ENCODE peak calls at places on chromosomes 11 and 22, in five cellular contexts. Z is IMR-90, C is tibial artery, F is GM12865, X is kidney epithelial cell. H is an unnamed sample.

GRCh38 chr11:8218840-8219239 is 44.8 kb downstream of the LMO1 start:
- DNase-seq in Z (no peak), C (no peak), F (no peak), X (no peak), H (no peak)

GRCh38 chr11:76250520-76251222 is 44.4 kb upstream of the WNT11 start:
- DNase-seq in Z (no peak), C (no peak), F (peak), X (no peak), H (no peak)

GRCh38 chr11:16511109-16511806 is 154.9 kb upstream of the SOX6 start:
- DNase-seq in Z (peak), C (no peak), F (no peak), X (peak), H (no peak)

GRCh38 chr22:33476716-33477115 is 418.5 kb upstream of the SYN3 start:
- DNase-seq in Z (peak), C (no peak), F (peak), X (no peak), H (no peak)

GRCh38 chr11:128324531-128325141 is 262.7 kb downstream of the ETS1 start:
- DNase-seq in Z (no peak), C (no peak), F (no peak), X (no peak), H (no peak)

GRCh38 chr11:118853693-118854092 is 30.0 kb upstream of the CXCR5 start:
- DNase-seq in Z (no peak), C (no peak), F (no peak), X (no peak), H (no peak)

GRCh38 chr11:74278721-74279148 is 32.7 kb downstream of the P4HA3 start:
- DNase-seq in Z (peak), C (peak), F (no peak), X (peak), H (peak)

GRCh38 chr11:96038046-96038445 is 114.1 kb upstream of the MTMR2 start:
- DNase-seq in Z (no peak), C (no peak), F (no peak), X (no peak), H (no peak)

GRCh38 chr11:107857550-107858216 is 904 bp downstream of the SLC35F2 start:
- DNase-seq in Z (peak), C (no peak), F (peak), X (no peak), H (no peak)

GRCh38 chr11:75369846-75370245 is 18.4 kb upstream of the ARRB1 start:
- DNase-seq in Z (no peak), C (no peak), F (no peak), X (no peak), H (no peak)

GRCh38 chr11:125214466-125215204 is 50.1 kb downstream of the PKNOX2 start:
- DNase-seq in Z (no peak), C (no peak), F (no peak), X (no peak), H (no peak)

GRCh38 chr22:30005213-30005857 is 74.9 kb upstream of the HORMAD2 start:
- DNase-seq in Z (peak), C (peak), F (peak), X (no peak), H (peak)

GRCh38 chr11:27717377-27717776 is 17.1 kb upstream of the BDNF start:
- DNase-seq in Z (no peak), C (no peak), F (no peak), X (no peak), H (no peak)

GRCh38 chr11:69674267-69674885 is 777 bp downstream of the LTO1 start:
- DNase-seq in Z (peak), C (no peak), F (peak), X (peak), H (no peak)

DNA sequence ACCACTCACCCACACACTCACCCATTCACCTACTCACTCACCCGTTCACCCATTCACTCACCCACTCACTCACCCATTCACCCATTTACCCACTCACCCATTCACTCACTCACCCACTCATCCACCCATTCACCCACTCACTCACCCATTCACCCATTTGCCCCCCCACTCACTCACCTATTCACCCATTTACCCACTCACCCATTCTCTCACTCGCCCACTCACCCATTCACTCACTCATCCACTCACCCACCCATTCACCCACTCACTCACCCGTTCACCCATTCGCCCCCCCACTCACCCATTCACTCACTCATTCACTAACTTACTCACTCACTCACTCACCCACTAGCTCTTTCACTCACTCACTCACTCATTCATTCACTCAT is 15.0 kb downstream of the MUC5AC start:
- DNase-seq in Z (no peak), C (no peak), F (no peak), X (no peak), H (no peak)
- TF ChIP-seq CTCF in Z (no peak), C (no peak), F (no peak), X (no peak), H (no peak)

DNA sequence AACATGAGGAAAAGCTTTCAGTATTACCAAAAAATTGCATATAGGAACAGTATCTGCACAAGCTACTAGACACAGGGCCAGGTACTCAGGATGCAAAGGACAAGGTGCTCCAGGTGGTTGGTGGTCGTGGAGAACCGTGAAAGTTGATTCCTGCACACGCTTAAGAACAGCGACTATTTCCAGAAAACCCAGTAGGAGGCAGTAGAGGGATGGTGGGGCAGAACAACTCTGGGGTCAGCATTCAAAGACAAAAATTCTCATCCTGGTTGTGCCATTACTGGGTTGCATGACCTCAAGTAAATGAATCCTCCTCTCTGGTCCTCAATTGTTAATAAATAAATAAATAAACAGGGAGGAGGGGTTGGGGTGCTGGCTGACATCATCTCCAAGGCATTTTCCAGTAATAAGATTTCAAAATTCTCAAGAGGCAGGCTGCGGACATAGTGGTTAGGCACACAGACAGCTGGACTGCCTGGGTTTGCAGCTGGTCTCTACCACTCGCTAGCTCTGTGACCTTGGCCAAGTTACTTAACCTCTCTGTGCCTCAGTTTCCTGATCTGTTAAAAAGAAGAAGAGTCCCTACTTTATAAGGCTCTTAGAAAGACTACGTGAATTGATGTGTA is 89.6 kb downstream of the ISX start:
- DNase-seq in Z (no peak), C (no peak), F (no peak), X (no peak), H (no peak)
- TF ChIP-seq CTCF in Z (peak), C (no peak), F (peak), X (peak), H (no peak)

GRCh38 chr11:114771172-114771571 is 92.8 kb downstream of the NXPE2 start:
- DNase-seq in Z (no peak), C (no peak), F (no peak), X (no peak), H (no peak)

GRCh38 chr11:114775849-114776621 is 97.7 kb downstream of the NXPE2 start:
- DNase-seq in Z (no peak), C (no peak), F (no peak), X (no peak), H (no peak)

GRCh38 chr11:114776956-114777355 is 98.6 kb downstream of the NXPE2 start:
- DNase-seq in Z (no peak), C (no peak), F (no peak), X (no peak), H (no peak)

GRCh38 chr11:114773541-114774338 is 95.4 kb downstream of the NXPE2 start:
- DNase-seq in Z (no peak), C (no peak), F (no peak), X (no peak), H (no peak)

DNA sequence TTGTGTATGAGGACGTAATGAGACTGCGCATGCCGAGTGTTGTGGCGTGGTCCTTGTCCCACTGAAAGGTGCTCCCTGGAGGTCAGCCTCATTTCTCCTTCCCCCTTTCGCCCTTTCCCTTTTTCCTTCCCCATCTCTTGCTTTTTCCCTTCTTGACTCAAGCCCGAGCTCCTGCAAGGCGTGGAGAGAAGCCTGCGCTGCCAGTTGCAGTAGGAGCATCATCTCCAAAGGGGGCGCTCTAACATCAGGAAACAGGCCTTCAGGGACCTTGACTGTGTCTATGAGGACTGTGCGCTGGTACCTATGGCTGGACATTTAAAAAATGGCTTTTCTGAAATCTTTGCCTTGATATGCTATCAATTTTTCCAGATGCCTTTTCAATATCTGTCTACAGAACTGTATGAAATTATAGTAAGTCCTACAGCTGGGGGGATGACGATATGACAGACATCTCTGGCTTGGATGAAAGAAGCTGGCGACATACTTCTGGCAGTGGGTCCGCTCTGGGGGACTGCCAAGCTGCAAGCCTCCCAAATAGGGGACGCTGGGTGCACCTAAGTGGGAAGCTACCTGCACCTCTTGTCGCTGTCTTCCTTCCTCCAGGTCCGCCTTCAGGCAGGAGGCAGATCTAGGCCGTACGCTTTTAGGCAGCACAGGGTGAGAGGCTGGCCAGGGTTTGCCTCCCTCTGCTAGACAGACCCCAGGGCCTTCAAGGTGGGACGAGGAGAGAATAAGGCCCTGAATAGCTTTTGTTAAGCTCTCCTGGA is 96.5 kb downstream of the NXPE2 start:
- DNase-seq in Z (peak), C (no peak), F (peak), X (no peak), H (peak)
- TF ChIP-seq CTCF in Z (peak), C (no peak), F (peak), X (peak), H (peak)

DNA sequence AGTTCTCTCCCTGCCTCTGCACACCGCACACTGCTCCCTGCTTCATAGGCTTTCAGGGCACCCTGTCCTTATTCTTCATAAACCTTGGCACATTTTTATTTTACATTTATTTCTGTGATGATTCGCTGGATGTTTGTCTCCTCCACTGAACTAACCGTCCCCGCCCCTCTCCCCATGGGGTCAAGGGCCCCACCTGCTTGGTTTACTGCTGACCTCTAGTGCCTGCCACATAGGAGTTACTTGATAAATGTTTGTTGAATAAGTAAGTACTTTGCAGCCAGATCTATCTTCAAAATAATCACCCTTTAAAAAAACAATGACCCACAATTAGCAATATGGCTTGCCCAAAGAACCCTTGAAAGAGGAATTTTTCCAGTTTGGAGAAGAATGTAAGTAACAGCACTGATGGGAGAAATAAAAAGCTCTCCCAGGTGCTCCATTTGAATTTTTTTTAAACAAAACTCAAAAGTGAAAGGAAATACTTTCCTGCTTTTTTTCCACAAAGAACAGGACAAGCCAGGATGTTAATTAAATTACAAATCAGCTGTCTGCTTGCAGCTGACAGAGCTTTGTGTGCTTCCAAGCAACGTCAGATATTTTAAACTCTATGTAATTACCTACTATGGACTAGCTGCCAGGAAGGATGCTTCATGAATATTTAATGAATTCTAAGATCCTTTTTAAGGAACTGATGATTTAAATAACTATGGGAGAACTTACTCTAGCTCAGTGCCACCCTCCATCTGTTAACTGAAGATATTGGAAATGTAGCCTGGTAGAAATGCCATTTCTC is 1083.6 kb downstream of the DLG2 start:
- DNase-seq in Z (no peak), C (no peak), F (no peak), X (no peak), H (no peak)
- TF ChIP-seq CTCF in Z (no peak), C (no peak), F (no peak), X (no peak), H (no peak)

H was measured in lung.